ENCODE peak calls at places on chromosome 5, in eight cellular contexts. Q is stimulated activated CD4-positive, alpha-beta T cell treated with anti-CD3 and anti-CD28 coated beads, Interleukin-1b, Interleukin-23, amount 100 ng/mL, for 1 hour; X is HFFc6; H is Kasumi-1; S is NCI-H1105; V is pancreas; E is CD4-positive, alpha-beta memory T cell; M is GDM1. P is an unnamed sample.

GRCh38 chr5:41848983-41849382 is 21.2 kb downstream of the OXCT1 start:
- DNase-seq in M (no peak), X (no peak), S (no peak), Q (no peak), H (no peak), E (no peak), V (no peak), P (no peak)

GRCh38 chr5:25418978-25419377 is 774.2 kb upstream of the CDH10 start:
- DNase-seq in H (no peak), Q (no peak), M (no peak), E (no peak), S (no peak), V (no peak), X (no peak), P (no peak)

GRCh38 chr5:142520885-142521284 is 165.0 kb downstream of the FGF1 start:
- DNase-seq in V (no peak), S (no peak), E (no peak), H (no peak), Q (no peak), X (peak), M (no peak), P (no peak)

GRCh38 chr5:159403906-159404641 is 73.8 kb upstream of the IL12B start:
- DNase-seq in H (no peak), E (no peak), Q (no peak), V (peak), M (no peak), X (no peak), S (peak), P (no peak)

GRCh38 chr5:53120165-53120564 is 10.6 kb upstream of the MOCS2 start:
- DNase-seq in Q (no peak), H (no peak), V (no peak), X (no peak), S (no peak), E (no peak), M (no peak), P (no peak)

GRCh38 chr5:172223901-172224873 is 30.2 kb downstream of the EFCAB9 start:
- DNase-seq in H (peak), Q (peak), S (no peak), V (no peak), E (no peak), M (no peak), X (no peak), P (no peak)

GRCh38 chr5:35903631-35904203 is 34.7 kb downstream of the CAPSL start:
- DNase-seq in X (no peak), E (no peak), H (no peak), Q (no peak), M (no peak), S (no peak), V (no peak), P (no peak)

GRCh38 chr5:60586307-60586901 is 113.6 kb downstream of the DEPDC1B start:
- DNase-seq in S (no peak), M (no peak), H (peak), E (no peak), Q (no peak), X (no peak), V (no peak), P (no peak)

GRCh38 chr5:51465165-51465564 is 81.9 kb downstream of the ISL1 start:
- DNase-seq in S (no peak), V (no peak), X (no peak), H (no peak), M (no peak), E (no peak), Q (no peak), P (no peak)

GRCh38 chr5:169876376-169876775 is 103.9 kb downstream of the INSYN2B start:
- DNase-seq in V (no peak), Q (no peak), M (no peak), S (no peak), X (peak), H (no peak), E (no peak), P (no peak)

P was measured in KG1.